ENCODE peak calls at places on chromosomes 1 and 21, in six cellular contexts. H is thoracic aorta, E is astrocyte, T is AG10803, F is ovary, X is heart right ventricle. R is an unnamed sample.
A peak's percentile ranks its signal among the peaks of the same experiment; 100 is the strongest.

GRCh38 chr1:213171711-213172110 is 120.7 kb downstream of the RPS6KC1 start:
- DNase-seq in E (peak; percentile 68), T (no peak), F (no peak), H (no peak), X (no peak), R (no peak)

GRCh38 chr1:153789478-153790148 is 14.4 kb downstream of the SLC27A3 start:
- DNase-seq in E (no peak), T (no peak), X (no peak), H (no peak), F (peak; percentile 53), R (no peak)

GRCh38 chr1:43446388-43446740 is 7.4 kb downstream of the HYI start:
- DNase-seq in X (no peak), E (no peak), H (no peak), F (peak; percentile 16), T (no peak), R (no peak)

GRCh38 chr21:27171704-27172103 is 204.8 kb upstream of the ADAMTS5 start:
- DNase-seq in H (no peak), E (no peak), X (no peak), F (no peak), T (peak; percentile 78), R (peak; percentile 81)

GRCh38 chr1:207823880-207824566 is 72.2 kb downstream of the CD46 start:
- DNase-seq in E (peak; percentile 97), T (peak; percentile 99), X (peak; percentile 85), H (peak; percentile 69), F (peak; percentile 84), R (peak; percentile 98)

GRCh38 chr1:19430121-19431068 is 54.9 kb downstream of the CAPZB start:
- DNase-seq in E (peak; percentile 69), X (no peak), H (no peak), T (peak; percentile 56), F (no peak), R (peak; percentile 70)

GRCh38 chr1:55445416-55445815 is 230.3 kb upstream of the USP24 start:
- DNase-seq in X (no peak), H (no peak), T (no peak), F (no peak), E (no peak), R (no peak)

GRCh38 chr21:45363921-45364463 is 41.0 kb upstream of the COL18A1 start:
- DNase-seq in E (peak; percentile 100), X (peak; percentile 93), F (peak; percentile 87), H (peak; percentile 86), T (peak; percentile 99), R (peak; percentile 99)

GRCh38 chr1:207831517-207832327 is 79.2 kb downstream of the CD34 start:
- DNase-seq in E (no peak), H (no peak), T (no peak), F (no peak), X (no peak), R (no peak)

GRCh38 chr21:37365657-37366487 is 701 bp upstream of the DYRK1A start:
- DNase-seq in F (peak; percentile 81), T (peak; percentile 72), H (no peak), E (peak; percentile 34), X (peak; percentile 58), R (peak; percentile 77)

GRCh38 chr1:173525936-173526335 is 48.8 kb downstream of the PRDX6 start:
- DNase-seq in H (no peak), T (no peak), E (no peak), F (no peak), X (no peak), R (no peak)

GRCh38 chr1:43446881-43447835 is 6.6 kb downstream of the HYI start:
- DNase-seq in E (no peak), H (no peak), F (peak; percentile 20), X (no peak), T (no peak), R (no peak)

GRCh38 chr21:16570196-16570595 is 840.4 kb downstream of the USP25 start:
- DNase-seq in T (no peak), X (no peak), F (no peak), E (peak; percentile 69), H (no peak), R (peak; percentile 45)

GRCh38 chr1:55285849-55286248 is 70.7 kb upstream of the USP24 start:
- DNase-seq in F (no peak), T (no peak), X (no peak), H (no peak), E (no peak), R (peak; percentile 24)

GRCh38 chr1:113018911-113019310 is 54.1 kb upstream of the LRIG2 start:
- DNase-seq in E (no peak), H (no peak), F (no peak), X (no peak), T (no peak), R (no peak)

GRCh38 chr1:162141273-162142023 is 72.0 kb downstream of the NOS1AP start:
- DNase-seq in E (peak; percentile 66), T (peak; percentile 48), H (no peak), F (no peak), X (no peak), R (peak; percentile 47)

GRCh38 chr1:24361811-24362210 is 42.7 kb downstream of the GRHL3 start:
- DNase-seq in H (no peak), X (no peak), E (no peak), T (no peak), F (no peak), R (no peak)

GRCh38 chr1:152444045-152444444 is 30.0 kb upstream of the CRNN start:
- DNase-seq in T (no peak), F (no peak), E (no peak), H (no peak), X (no peak), R (no peak)

GRCh38 chr1:72280131-72280530 is 2.2 kb downstream of the NEGR1 start:
- DNase-seq in F (no peak), T (no peak), E (no peak), X (no peak), H (no peak), R (no peak)

GRCh38 chr1:231919269-231919886 is 292.8 kb downstream of the DISC1 start:
- DNase-seq in X (no peak), E (no peak), H (no peak), T (no peak), F (no peak), R (no peak)

GRCh38 chr1:239858058-239858457 is 233.6 kb upstream of the FMN2 start:
- DNase-seq in H (no peak), F (no peak), E (peak; percentile 67), X (no peak), T (no peak), R (no peak)

GRCh38 chr1:177505905-177506590 is 335.3 kb downstream of the BRINP2 start:
- DNase-seq in X (no peak), F (no peak), E (no peak), H (no peak), T (peak; percentile 1), R (peak; percentile 8)

GRCh38 chr1:221829327-221830011 is 87.6 kb upstream of the DUSP10 start:
- DNase-seq in F (no peak), X (no peak), T (peak; percentile 91), H (no peak), E (peak; percentile 97), R (peak; percentile 79)

GRCh38 chr1:11845641-11846335 is 1.8 kb downstream of the NPPA start:
- DNase-seq in H (no peak), X (no peak), F (no peak), E (no peak), T (no peak), R (peak; percentile 40)
- TF ChIP-seq CTCF in H (no peak), X (no peak), F (no peak), E (no peak), T (no peak), R (no peak)

GRCh38 chr1:23062271-23062670 is 43.0 kb downstream of the KDM1A start:
- DNase-seq in H (no peak), E (no peak), T (peak; percentile 7), X (no peak), F (no peak), R (peak; percentile 44)

GRCh38 chr1:23069149-23069548 is 49.9 kb downstream of the KDM1A start:
- DNase-seq in X (no peak), F (no peak), E (no peak), H (no peak), T (no peak), R (no peak)

GRCh38 chr1:23065385-23065784 is 46.1 kb downstream of the KDM1A start:
- DNase-seq in F (no peak), X (no peak), T (no peak), H (no peak), E (no peak), R (no peak)

GRCh38 chr1:23066075-23066474 is 46.8 kb downstream of the KDM1A start:
- DNase-seq in H (no peak), E (no peak), F (no peak), X (no peak), T (no peak), R (no peak)
- TF ChIP-seq CTCF in H (no peak), E (no peak), F (no peak), X (no peak), T (no peak), R (no peak)

DNA sequence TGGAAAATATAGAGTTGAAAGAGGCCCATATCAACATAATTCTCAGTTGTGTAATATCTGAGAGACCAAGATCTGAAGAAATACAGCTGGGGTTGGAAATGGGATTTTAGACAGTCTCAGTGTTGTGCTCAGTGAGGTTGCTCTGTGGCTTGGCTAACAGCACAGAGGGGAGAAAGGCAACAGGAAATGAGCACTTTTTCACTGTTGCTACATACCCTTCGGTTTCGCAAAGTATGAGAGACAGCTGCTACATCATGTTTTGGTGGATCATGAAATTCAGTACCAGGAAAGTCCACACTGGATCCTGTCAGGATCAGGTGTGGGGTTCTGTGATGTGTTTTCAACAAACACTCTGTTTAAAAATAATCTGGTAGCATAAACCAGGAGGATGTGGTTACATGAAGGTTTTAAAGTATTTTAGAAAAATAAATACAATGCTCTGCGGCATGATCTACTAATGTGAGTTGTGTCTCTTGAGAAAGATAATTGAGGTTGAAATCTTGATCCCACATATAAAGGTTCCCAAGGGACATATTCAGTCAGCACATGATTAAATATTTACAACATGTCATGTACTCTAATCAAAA is 6.9 kb upstream of the GPR88 start:
- DNase-seq in E (peak; percentile 79), T (peak; percentile 86), X (peak; percentile 50), H (no peak), F (no peak), R (peak; percentile 89)
- TF ChIP-seq CTCF in E (no peak), T (no peak), X (no peak), H (no peak), F (no peak), R (no peak)

GRCh38 chr21:29378814-29379213 is 80.1 kb downstream of the BACH1 start:
- DNase-seq in T (no peak), F (no peak), E (peak; percentile 34), H (no peak), X (no peak), R (peak; percentile 64)

GRCh38 chr21:29379517-29380054 is 80.9 kb downstream of the BACH1 start:
- DNase-seq in E (no peak), X (no peak), T (no peak), H (no peak), F (no peak), R (no peak)

GRCh38 chr21:29377266-29377665 is 78.5 kb downstream of the BACH1 start:
- DNase-seq in E (no peak), H (no peak), F (no peak), X (no peak), T (no peak), R (no peak)

GRCh38 chr21:29374481-29374880 is 75.8 kb downstream of the BACH1 start:
- DNase-seq in T (peak; percentile 28), F (no peak), E (no peak), H (no peak), X (no peak), R (no peak)

DNA sequence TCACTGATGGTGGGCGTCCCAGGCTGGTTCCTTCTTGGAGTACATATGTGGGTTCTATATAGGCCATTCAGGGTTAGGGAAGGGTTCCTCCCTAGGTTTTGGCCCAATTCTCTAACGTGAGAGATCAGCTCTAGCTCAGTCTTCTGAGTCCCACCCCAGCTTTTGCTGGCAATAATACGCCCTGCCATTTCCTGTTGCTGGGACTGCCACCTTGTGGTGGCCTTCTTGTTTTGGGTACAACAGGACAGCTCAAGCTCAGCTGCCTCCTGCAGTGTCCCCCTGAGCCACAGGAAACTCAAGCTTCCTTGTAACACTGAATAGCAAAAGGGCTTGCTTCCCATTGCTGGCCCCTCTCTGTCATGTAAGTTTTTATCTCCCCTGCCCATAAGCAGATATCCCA is 77.8 kb downstream of the BACH1 start:
- DNase-seq in H (no peak), T (peak; percentile 13), X (peak; percentile 9), E (no peak), F (no peak), R (peak; percentile 59)
- TF ChIP-seq CTCF in H (no peak), T (peak; percentile 33), X (peak; percentile 51), E (peak; percentile 30), F (no peak), R (peak; percentile 56)

R was measured in cardiac fibroblast.